ENCODE peak calls at places on chromosomes 16 and 17, in six cellular contexts. One of them, this sample, is unnamed.

GRCh38 chr16:2591476-2592240 is 53.8 kb downstream of the PDPK1 start:
- DNase-seq in HS-27A: no peak
- DNase-seq in activated naive CD4-positive, alpha-beta T cell: no peak
- DNase-seq in IMR-90: no peak
- DNase-seq in NCI-H187 treated with DMSO at 0.1 percent for 48 hours: no peak
- DNase-seq in HL-60: no peak
- DNase-seq in this sample: peak

GRCh38 chr17:19746517-19746916 is 1.6 kb downstream of the ALDH3A1 start:
- DNase-seq in HS-27A: no peak
- DNase-seq in activated naive CD4-positive, alpha-beta T cell: no peak
- DNase-seq in IMR-90: no peak
- DNase-seq in NCI-H187 treated with DMSO at 0.1 percent for 48 hours: no peak
- DNase-seq in HL-60: no peak
- DNase-seq in this sample: no peak

GRCh38 chr17:47844230-47844629 is 3.2 kb upstream of the SCRN2 start:
- DNase-seq in HS-27A: no peak
- DNase-seq in activated naive CD4-positive, alpha-beta T cell: no peak
- DNase-seq in IMR-90: peak
- DNase-seq in NCI-H187 treated with DMSO at 0.1 percent for 48 hours: no peak
- DNase-seq in HL-60: no peak
- DNase-seq in this sample: no peak

GRCh38 chr17:50264263-50265113 is 9.8 kb upstream of the TMEM92 start:
- DNase-seq in HS-27A: no peak
- DNase-seq in activated naive CD4-positive, alpha-beta T cell: no peak
- DNase-seq in IMR-90: peak
- DNase-seq in NCI-H187 treated with DMSO at 0.1 percent for 48 hours: no peak
- DNase-seq in HL-60: no peak
- DNase-seq in this sample: peak

GRCh38 chr16:51994597-51994996 is 552.3 kb downstream of the TOX3 start:
- DNase-seq in HS-27A: peak
- DNase-seq in activated naive CD4-positive, alpha-beta T cell: no peak
- DNase-seq in IMR-90: no peak
- DNase-seq in NCI-H187 treated with DMSO at 0.1 percent for 48 hours: peak
- DNase-seq in HL-60: no peak
- DNase-seq in this sample: no peak

GRCh38 chr17:42112552-42113176 is at the start of gene DHX58:
- DNase-seq in HS-27A: no peak
- DNase-seq in activated naive CD4-positive, alpha-beta T cell: peak
- DNase-seq in IMR-90: peak
- DNase-seq in NCI-H187 treated with DMSO at 0.1 percent for 48 hours: peak
- DNase-seq in HL-60: peak
- DNase-seq in this sample: no peak

GRCh38 chr16:84520778-84521770 is 16.6 kb upstream of the MEAK7 start:
- DNase-seq in HS-27A: no peak
- DNase-seq in activated naive CD4-positive, alpha-beta T cell: no peak
- DNase-seq in IMR-90: no peak
- DNase-seq in NCI-H187 treated with DMSO at 0.1 percent for 48 hours: peak
- DNase-seq in HL-60: no peak
- DNase-seq in this sample: no peak

GRCh38 chr16:50531359-50531758 is 16.8 kb upstream of the NKD1 start:
- DNase-seq in HS-27A: no peak
- DNase-seq in activated naive CD4-positive, alpha-beta T cell: no peak
- DNase-seq in IMR-90: no peak
- DNase-seq in NCI-H187 treated with DMSO at 0.1 percent for 48 hours: no peak
- DNase-seq in HL-60: no peak
- DNase-seq in this sample: no peak

GRCh38 chr16:74485916-74486315 is 64.6 kb upstream of the CLEC18B start:
- DNase-seq in HS-27A: no peak
- DNase-seq in activated naive CD4-positive, alpha-beta T cell: no peak
- DNase-seq in IMR-90: no peak
- DNase-seq in NCI-H187 treated with DMSO at 0.1 percent for 48 hours: no peak
- DNase-seq in HL-60: no peak
- DNase-seq in this sample: no peak

GRCh38 chr17:65220732-65221131 is 83.6 kb downstream of the RGS9 start:
- DNase-seq in HS-27A: no peak
- DNase-seq in activated naive CD4-positive, alpha-beta T cell: no peak
- DNase-seq in IMR-90: no peak
- DNase-seq in NCI-H187 treated with DMSO at 0.1 percent for 48 hours: no peak
- DNase-seq in HL-60: no peak
- DNase-seq in this sample: no peak

GRCh38 chr17:13594762-13595697 is 6.7 kb downstream of the HS3ST3A1 start:
- DNase-seq in HS-27A: peak
- DNase-seq in activated naive CD4-positive, alpha-beta T cell: peak
- DNase-seq in IMR-90: peak
- DNase-seq in NCI-H187 treated with DMSO at 0.1 percent for 48 hours: no peak
- DNase-seq in HL-60: peak
- DNase-seq in this sample: no peak

GRCh38 chr17:70636517-70637133 is 467.3 kb downstream of the KCNJ2 start:
- DNase-seq in HS-27A: no peak
- DNase-seq in activated naive CD4-positive, alpha-beta T cell: no peak
- DNase-seq in IMR-90: peak
- DNase-seq in NCI-H187 treated with DMSO at 0.1 percent for 48 hours: no peak
- DNase-seq in HL-60: no peak
- DNase-seq in this sample: no peak

GRCh38 chr16:800834-801488 is 427 bp upstream of the GNG13 start:
- DNase-seq in HS-27A: no peak
- DNase-seq in activated naive CD4-positive, alpha-beta T cell: no peak
- DNase-seq in IMR-90: no peak
- DNase-seq in NCI-H187 treated with DMSO at 0.1 percent for 48 hours: no peak
- DNase-seq in HL-60: no peak
- DNase-seq in this sample: no peak

GRCh38 chr17:82152556-82153294 is 54.7 kb upstream of the FASN start:
- DNase-seq in HS-27A: no peak
- DNase-seq in activated naive CD4-positive, alpha-beta T cell: no peak
- DNase-seq in IMR-90: no peak
- DNase-seq in NCI-H187 treated with DMSO at 0.1 percent for 48 hours: no peak
- DNase-seq in HL-60: no peak
- DNase-seq in this sample: no peak

GRCh38 chr17:37405955-37406634 is 541 bp downstream of the ACACA start:
- DNase-seq in HS-27A: no peak
- DNase-seq in activated naive CD4-positive, alpha-beta T cell: no peak
- DNase-seq in IMR-90: no peak
- DNase-seq in NCI-H187 treated with DMSO at 0.1 percent for 48 hours: no peak
- DNase-seq in HL-60: no peak
- DNase-seq in this sample: no peak

GRCh38 chr17:20105539-20106291 is 96.6 kb downstream of the SPECC1 start:
- DNase-seq in HS-27A: no peak
- DNase-seq in activated naive CD4-positive, alpha-beta T cell: no peak
- DNase-seq in IMR-90: no peak
- DNase-seq in NCI-H187 treated with DMSO at 0.1 percent for 48 hours: no peak
- DNase-seq in HL-60: no peak
- DNase-seq in this sample: no peak

GRCh38 chr17:75352079-75352569 is 53.4 kb downstream of the GRB2 start:
- DNase-seq in HS-27A: no peak
- DNase-seq in activated naive CD4-positive, alpha-beta T cell: no peak
- DNase-seq in IMR-90: no peak
- DNase-seq in NCI-H187 treated with DMSO at 0.1 percent for 48 hours: no peak
- DNase-seq in HL-60: no peak
- DNase-seq in this sample: no peak

GRCh38 chr16:85152414-85153030 is 40.2 kb upstream of the CIBAR2 start:
- DNase-seq in HS-27A: no peak
- DNase-seq in activated naive CD4-positive, alpha-beta T cell: no peak
- DNase-seq in IMR-90: no peak
- DNase-seq in NCI-H187 treated with DMSO at 0.1 percent for 48 hours: no peak
- DNase-seq in HL-60: no peak
- DNase-seq in this sample: no peak

GRCh38 chr17:10081571-10082169 is 116.7 kb downstream of the GAS7 start:
- DNase-seq in HS-27A: no peak
- DNase-seq in activated naive CD4-positive, alpha-beta T cell: no peak
- DNase-seq in IMR-90: no peak
- DNase-seq in NCI-H187 treated with DMSO at 0.1 percent for 48 hours: no peak
- DNase-seq in HL-60: no peak
- DNase-seq in this sample: no peak

GRCh38 chr16:3696425-3697218 is 20.7 kb downstream of the TRAP1 start:
- DNase-seq in HS-27A: peak
- DNase-seq in activated naive CD4-positive, alpha-beta T cell: no peak
- DNase-seq in IMR-90: peak
- DNase-seq in NCI-H187 treated with DMSO at 0.1 percent for 48 hours: no peak
- DNase-seq in HL-60: no peak
- DNase-seq in this sample: no peak

GRCh38 chr17:14409292-14409691 is 108.4 kb downstream of the HS3ST3B1 start:
- DNase-seq in HS-27A: no peak
- DNase-seq in activated naive CD4-positive, alpha-beta T cell: no peak
- DNase-seq in IMR-90: no peak
- DNase-seq in NCI-H187 treated with DMSO at 0.1 percent for 48 hours: no peak
- DNase-seq in HL-60: no peak
- DNase-seq in this sample: no peak

GRCh38 chr17:79987187-79987889 is 48.3 kb downstream of the TBC1D16 start:
- DNase-seq in HS-27A: no peak
- DNase-seq in activated naive CD4-positive, alpha-beta T cell: no peak
- DNase-seq in IMR-90: no peak
- DNase-seq in NCI-H187 treated with DMSO at 0.1 percent for 48 hours: no peak
- DNase-seq in HL-60: no peak
- DNase-seq in this sample: peak

GRCh38 chr16:71693168-71693567 is 31.3 kb downstream of the PHLPP2 start:
- DNase-seq in HS-27A: no peak
- DNase-seq in activated naive CD4-positive, alpha-beta T cell: no peak
- DNase-seq in IMR-90: no peak
- DNase-seq in NCI-H187 treated with DMSO at 0.1 percent for 48 hours: no peak
- DNase-seq in HL-60: no peak
- DNase-seq in this sample: no peak